ENCODE peak calls at places on chromosomes 2 and 18, in eight cellular contexts. F, T, H, L, V, G, M and O are unnamed samples.

GRCh38 chr2:239312081-239312501 is 88.7 kb downstream of the HDAC4 start:
- DNase-seq in F (no peak), T (peak; percentile 16), H (no peak), L (no peak), V (no peak), G (no peak), M (no peak), O (no peak)

GRCh38 chr2:112584891-112585250 is 462 bp downstream of the CHCHD5 start:
- DNase-seq in F (no peak), T (no peak), H (no peak), L (no peak), V (no peak), G (no peak), M (no peak), O (no peak)

GRCh38 chr2:231769170-231770136 is 11.6 kb downstream of the PDE6D start:
- DNase-seq in F (no peak), T (no peak), H (no peak), L (no peak), V (no peak), G (no peak), M (no peak), O (no peak)

GRCh38 chr2:158460632-158461297 is 4.0 kb downstream of the PKP4 start:
- DNase-seq in F (no peak), T (no peak), H (no peak), L (no peak), V (peak; percentile 20), G (no peak), M (no peak), O (no peak)

GRCh38 chr2:48247171-48247570 is 282.8 kb upstream of the STON1 start:
- DNase-seq in F (no peak), T (no peak), H (no peak), L (no peak), V (no peak), G (peak; percentile 4), M (no peak), O (no peak)

GRCh38 chr2:122545821-122546220 is 790.4 kb downstream of the TSN start:
- DNase-seq in F (no peak), T (no peak), H (no peak), L (no peak), V (no peak), G (no peak), M (no peak), O (no peak)

GRCh38 chr2:33812707-33813106 is 213.6 kb upstream of the FAM98A start:
- DNase-seq in F (no peak), T (no peak), H (no peak), L (no peak), V (no peak), G (no peak), M (no peak), O (no peak)

GRCh38 chr2:214651451-214651850 is 158.0 kb downstream of the BARD1 start:
- DNase-seq in F (no peak), T (no peak), H (no peak), L (no peak), V (peak; percentile 9), G (no peak), M (no peak), O (no peak)

GRCh38 chr2:33484042-33484621 is 7.7 kb downstream of the RASGRP3 start:
- DNase-seq in F (no peak), T (no peak), H (no peak), L (peak; percentile 6), V (no peak), G (no peak), M (no peak), O (no peak)

GRCh38 chr18:48455555-48456478 is 46.6 kb upstream of the ZBTB7C start:
- DNase-seq in F (no peak), T (peak; percentile 55), H (no peak), L (peak; percentile 69), V (peak; percentile 74), G (peak; percentile 64), M (peak; percentile 48), O (no peak)

GRCh38 chr2:10547011-10547410 is 98.9 kb upstream of the ODC1 start:
- DNase-seq in F (no peak), T (no peak), H (no peak), L (peak; percentile 24), V (peak; percentile 89), G (no peak), M (no peak), O (peak; percentile 28)

GRCh38 chr2:67888351-67889005 is 174.3 kb downstream of the C1D start:
- DNase-seq in F (no peak), T (no peak), H (no peak), L (no peak), V (no peak), G (no peak), M (peak; percentile 52), O (no peak)

GRCh38 chr2:9018534-9018933 is 15.1 kb upstream of the MBOAT2 start:
- DNase-seq in F (no peak), T (no peak), H (no peak), L (no peak), V (no peak), G (no peak), M (no peak), O (no peak)

GRCh38 chr2:61426267-61426897 is 44.5 kb downstream of the USP34 start:
- DNase-seq in F (peak; percentile 42), T (peak; percentile 71), H (peak; percentile 50), L (no peak), V (peak; percentile 60), G (peak; percentile 26), M (no peak), O (peak; percentile 69)

GRCh38 chr2:61420986-61421546 is 49.8 kb downstream of the USP34 start:
- DNase-seq in F (no peak), T (no peak), H (no peak), L (no peak), V (no peak), G (no peak), M (no peak), O (no peak)

GRCh38 chr2:61423714-61424113 is 47.2 kb downstream of the USP34 start:
- DNase-seq in F (no peak), T (no peak), H (no peak), L (no peak), V (peak; percentile 94), G (peak; percentile 73), M (no peak), O (no peak)

GRCh38 chr2:61421611-61422010 is 49.3 kb downstream of the USP34 start:
- DNase-seq in F (no peak), T (no peak), H (no peak), L (no peak), V (no peak), G (no peak), M (no peak), O (no peak)

GRCh38 chr2:61425605-61426155 is 45.2 kb downstream of the USP34 start:
- DNase-seq in F (no peak), T (no peak), H (no peak), L (no peak), V (peak; percentile 51), G (no peak), M (no peak), O (no peak)
- H3K4me3 ChIP-seq in F (no peak overlapping the region), T (no peak overlapping the region), H (no peak overlapping the region), L (no peak overlapping the region), V (no peak overlapping the region), G (no peak overlapping the region), M (no peak overlapping the region), O (no peak overlapping the region)

GRCh38 chr2:62281661-62282060 is 85.7 kb downstream of the B3GNT2 start:
- DNase-seq in F (no peak), T (no peak), H (no peak), L (no peak), V (no peak), G (no peak), M (no peak), O (no peak)
- H3K4me3 ChIP-seq in F (no peak overlapping the region), T (no peak overlapping the region), H (no peak overlapping the region), L (no peak overlapping the region), V (no peak overlapping the region), G (no peak overlapping the region), M (no peak overlapping the region), O (no peak overlapping the region)

GRCh38 chr18:67513285-67513684 is 3.2 kb downstream of the DSEL start:
- DNase-seq in F (no peak), T (no peak), H (no peak), L (no peak), V (peak; percentile 32), G (no peak), M (no peak), O (peak; percentile 22)
- H3K4me3 ChIP-seq in F (no peak overlapping the region), T (no peak overlapping the region), H (no peak overlapping the region), L (no peak overlapping the region), V (no peak overlapping the region), G (peak overlapping the region; percentile 75), M (no peak overlapping the region), O (no peak overlapping the region)

GRCh38 chr2:96319396-96319795 is 5.7 kb upstream of the ITPRIPL1 start:
- DNase-seq in F (no peak), T (no peak), H (no peak), L (no peak), V (no peak), G (no peak), M (no peak), O (no peak)
- H3K4me3 ChIP-seq in F (no peak overlapping the region), T (no peak overlapping the region), H (no peak overlapping the region), L (no peak overlapping the region), V (no peak overlapping the region), G (no peak overlapping the region), M (no peak overlapping the region), O (no peak overlapping the region)

GRCh38 chr18:25350561-25351201 is 1.3 kb downstream of the ZNF521 start:
- DNase-seq in F (peak; percentile 72), T (peak; percentile 26), H (peak; percentile 13), L (no peak), V (no peak), G (peak; percentile 72), M (peak; percentile 51), O (peak; percentile 73)
- H3K4me3 ChIP-seq in F (peak overlapping the region; percentile 80), T (peak overlapping the region; percentile 56), H (peak overlapping the region; percentile 55), L (peak overlapping the region; percentile 87), V (peak overlapping the region; percentile 83), G (peak overlapping the region; percentile 76), M (peak overlapping the region; percentile 99), O (peak overlapping the region; percentile 66)

GRCh38 chr2:165952600-165953210 is 871 bp downstream of the TTC21B start:
- DNase-seq in F (no peak), T (no peak), H (no peak), L (peak; percentile 6), V (peak; percentile 83), G (no peak), M (no peak), O (no peak)
- H3K4me3 ChIP-seq in F (peak overlapping the region; percentile 71), T (peak overlapping the region; percentile 78), H (peak overlapping the region; percentile 63), L (peak overlapping the region; percentile 57), V (peak overlapping the region; percentile 81), G (peak overlapping the region; percentile 80), M (peak overlapping the region; percentile 78), O (peak overlapping the region; percentile 71)

DNA sequence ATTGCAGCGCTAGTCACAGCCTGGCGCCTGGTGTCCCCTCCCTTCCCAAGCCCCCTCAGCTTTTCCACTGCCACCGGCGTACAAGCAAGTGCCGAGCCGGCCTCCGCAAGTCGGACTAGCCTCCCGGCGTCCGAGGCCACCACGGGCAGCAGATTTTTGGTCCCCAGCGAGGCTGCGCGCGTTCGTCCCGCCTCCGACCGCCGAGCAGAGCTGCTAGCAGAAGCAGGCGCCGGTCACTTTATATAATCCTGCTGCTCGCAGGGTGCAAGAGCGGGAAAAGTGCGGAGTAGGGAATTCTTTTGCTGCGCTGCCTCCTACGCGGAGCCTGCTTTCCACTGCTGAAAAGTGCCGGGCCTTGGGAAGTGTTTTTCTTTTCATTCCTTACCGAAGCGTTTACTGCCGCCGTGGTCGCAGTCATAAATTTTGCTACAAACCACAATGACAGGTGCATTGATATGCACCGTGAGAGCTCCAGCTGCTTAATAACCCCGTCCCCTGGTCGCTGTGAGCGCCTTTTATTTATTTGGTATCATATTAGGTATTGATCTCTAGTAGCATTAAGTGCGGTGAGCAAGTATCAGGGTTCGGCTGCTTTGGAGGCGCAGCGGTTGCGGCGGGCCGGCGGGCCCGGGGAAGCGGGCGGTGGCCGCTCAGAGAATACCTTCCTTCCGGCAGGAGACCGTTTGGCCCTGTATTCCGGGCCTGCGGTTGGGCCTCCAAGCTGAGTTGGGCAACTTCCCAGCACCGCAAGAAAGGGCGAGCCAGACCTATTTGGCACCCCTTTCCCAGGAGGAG is 7.9 kb downstream of the HOXD3 start:
- DNase-seq in F (no peak), T (no peak), H (peak; percentile 12), L (no peak), V (no peak), G (no peak), M (no peak), O (peak; percentile 79)
- H3K4me3 ChIP-seq in F (no peak overlapping the region), T (no peak overlapping the region), H (no peak overlapping the region), L (no peak overlapping the region), V (no peak overlapping the region), G (no peak overlapping the region), M (no peak overlapping the region), O (no peak overlapping the region)